ENCODE peak calls at places on chromosomes 1 and 21, in six cellular contexts. One of them, this sample, is unnamed.

GRCh38 chr1:119286587-119287181 is 81.9 kb upstream of the HAO2 start:
- DNase-seq in body of pancreas: no peak
- DNase-seq in sigmoid colon: no peak
- DNase-seq in HCT116: peak
- DNase-seq in ovary: no peak
- DNase-seq in A549: peak
- DNase-seq in this sample: peak

GRCh38 chr1:217230412-217230811 is 400.5 kb downstream of the GPATCH2 start:
- DNase-seq in body of pancreas: no peak
- DNase-seq in sigmoid colon: no peak
- DNase-seq in HCT116: no peak
- DNase-seq in ovary: no peak
- DNase-seq in A549: no peak
- DNase-seq in this sample: no peak

GRCh38 chr1:173255214-173255813 is 48.2 kb upstream of the TNFSF4 start:
- DNase-seq in body of pancreas: no peak
- DNase-seq in sigmoid colon: no peak
- DNase-seq in HCT116: peak
- DNase-seq in ovary: no peak
- DNase-seq in A549: peak
- DNase-seq in this sample: peak

GRCh38 chr1:153933955-153934354 is 11.2 kb upstream of the GATAD2B start:
- DNase-seq in body of pancreas: no peak
- DNase-seq in sigmoid colon: peak
- DNase-seq in HCT116: no peak
- DNase-seq in ovary: no peak
- DNase-seq in A549: no peak
- DNase-seq in this sample: no peak

GRCh38 chr21:45130324-45130774 is 56.0 kb downstream of the ADARB1 start:
- DNase-seq in body of pancreas: no peak
- DNase-seq in sigmoid colon: peak
- DNase-seq in HCT116: no peak
- DNase-seq in ovary: peak
- DNase-seq in A549: peak
- DNase-seq in this sample: no peak

GRCh38 chr21:44529503-44530125 is 10.4 kb downstream of the KRTAP10-1 start:
- DNase-seq in body of pancreas: peak
- DNase-seq in sigmoid colon: peak
- DNase-seq in HCT116: no peak
- DNase-seq in ovary: no peak
- DNase-seq in A549: no peak
- DNase-seq in this sample: no peak

GRCh38 chr1:54800899-54801759 is at the start of gene TTC22:
- DNase-seq in body of pancreas: peak
- DNase-seq in sigmoid colon: peak
- DNase-seq in HCT116: peak
- DNase-seq in ovary: no peak
- DNase-seq in A549: no peak
- DNase-seq in this sample: peak

GRCh38 chr1:230581446-230582079 is 60.7 kb upstream of the COG2 start:
- DNase-seq in body of pancreas: no peak
- DNase-seq in sigmoid colon: no peak
- DNase-seq in HCT116: no peak
- DNase-seq in ovary: no peak
- DNase-seq in A549: peak
- DNase-seq in this sample: peak

GRCh38 chr1:27600500-27601175 is 3.3 kb downstream of the AHDC1 start:
- DNase-seq in body of pancreas: no peak
- DNase-seq in sigmoid colon: no peak
- DNase-seq in HCT116: no peak
- DNase-seq in ovary: no peak
- DNase-seq in A549: no peak
- DNase-seq in this sample: no peak

GRCh38 chr1:100671604-100672003 is 47.9 kb upstream of the VCAM1 start:
- DNase-seq in body of pancreas: no peak
- DNase-seq in sigmoid colon: no peak
- DNase-seq in HCT116: no peak
- DNase-seq in ovary: no peak
- DNase-seq in A549: no peak
- DNase-seq in this sample: no peak

GRCh38 chr1:207649204-207649753 is 4.3 kb downstream of the CR1L start:
- DNase-seq in body of pancreas: no peak
- DNase-seq in sigmoid colon: no peak
- DNase-seq in HCT116: no peak
- DNase-seq in ovary: no peak
- DNase-seq in A549: no peak
- DNase-seq in this sample: no peak

GRCh38 chr1:91781371-91781825 is 104.6 kb downstream of the TGFBR3 start:
- DNase-seq in body of pancreas: no peak
- DNase-seq in sigmoid colon: no peak
- DNase-seq in HCT116: no peak
- DNase-seq in ovary: no peak
- DNase-seq in A549: no peak
- DNase-seq in this sample: no peak

GRCh38 chr21:32770514-32771133 is 931 bp downstream of the PAXBP1 start:
- DNase-seq in body of pancreas: no peak
- DNase-seq in sigmoid colon: no peak
- DNase-seq in HCT116: no peak
- DNase-seq in ovary: peak
- DNase-seq in A549: no peak
- DNase-seq in this sample: no peak

GRCh38 chr1:31101147-31101502 is 35.6 kb upstream of the PUM1 start:
- DNase-seq in body of pancreas: peak
- DNase-seq in sigmoid colon: no peak
- DNase-seq in HCT116: no peak
- DNase-seq in ovary: peak
- DNase-seq in A549: no peak
- DNase-seq in this sample: no peak

GRCh38 chr1:210598135-210598652 is 269.5 kb downstream of the HHAT start:
- DNase-seq in body of pancreas: peak
- DNase-seq in sigmoid colon: peak
- DNase-seq in HCT116: no peak
- DNase-seq in ovary: no peak
- DNase-seq in A549: peak
- DNase-seq in this sample: no peak

GRCh38 chr1:9291914-9292360 is 757 bp upstream of the SPSB1 start:
- DNase-seq in body of pancreas: peak
- DNase-seq in sigmoid colon: peak
- DNase-seq in HCT116: no peak
- DNase-seq in ovary: peak
- DNase-seq in A549: no peak
- DNase-seq in this sample: peak

GRCh38 chr1:8197493-8198282 is 120.2 kb upstream of the SLC45A1 start:
- DNase-seq in body of pancreas: peak
- DNase-seq in sigmoid colon: peak
- DNase-seq in HCT116: peak
- DNase-seq in ovary: peak
- DNase-seq in A549: peak
- DNase-seq in this sample: no peak
- TF ChIP-seq POLR2A in body of pancreas: no peak
- TF ChIP-seq POLR2A in sigmoid colon: no peak
- TF ChIP-seq POLR2A in HCT116: peak
- TF ChIP-seq POLR2A in ovary: no peak
- TF ChIP-seq POLR2A in A549: no peak
- TF ChIP-seq POLR2A in this sample: no peak

GRCh38 chr21:41865002-41865777 is 14.0 kb downstream of the PRDM15 start:
- DNase-seq in body of pancreas: no peak
- DNase-seq in sigmoid colon: no peak
- DNase-seq in HCT116: no peak
- DNase-seq in ovary: no peak
- DNase-seq in A549: no peak
- DNase-seq in this sample: no peak
- TF ChIP-seq POLR2A in body of pancreas: no peak
- TF ChIP-seq POLR2A in sigmoid colon: no peak
- TF ChIP-seq POLR2A in HCT116: no peak
- TF ChIP-seq POLR2A in ovary: no peak
- TF ChIP-seq POLR2A in A549: no peak
- TF ChIP-seq POLR2A in this sample: no peak

DNA sequence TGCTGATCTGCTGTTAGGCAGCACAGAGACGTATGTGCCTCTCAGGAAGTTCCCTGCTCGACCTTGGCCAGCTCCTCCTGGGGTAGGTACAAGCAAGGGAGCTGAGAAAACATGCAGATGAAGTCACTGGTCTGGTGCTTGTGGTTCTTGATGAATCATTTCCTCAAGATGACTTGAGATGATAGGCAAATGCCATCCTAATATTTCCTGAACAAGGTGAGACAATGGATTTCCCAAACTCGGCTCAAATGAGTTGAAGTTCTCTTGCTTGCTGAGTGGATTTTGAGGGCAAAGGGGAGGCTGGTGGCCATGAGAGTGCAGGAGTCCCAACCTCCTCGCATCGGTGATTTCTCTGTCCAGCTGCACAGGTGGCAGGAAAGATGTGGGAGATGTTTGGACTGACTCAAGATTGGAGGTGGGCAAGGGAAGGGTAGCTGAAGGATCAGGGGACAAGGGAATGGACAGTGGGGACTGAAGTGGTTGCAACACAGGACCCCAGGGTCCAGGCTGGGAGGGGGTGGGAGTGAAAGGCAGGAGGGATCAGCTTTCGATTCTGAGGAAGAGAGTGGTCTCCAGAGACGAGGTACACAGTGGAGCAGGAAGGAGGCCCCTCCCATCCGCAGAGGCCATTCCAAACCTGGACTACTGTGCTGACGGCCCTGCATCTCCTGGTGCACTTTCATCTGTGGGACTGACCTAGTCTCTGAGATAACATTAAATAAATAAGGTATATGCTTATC is 63.9 kb downstream of the CAPN2 start:
- DNase-seq in body of pancreas: peak
- DNase-seq in sigmoid colon: peak
- DNase-seq in HCT116: peak
- DNase-seq in ovary: no peak
- DNase-seq in A549: no peak
- DNase-seq in this sample: peak
- TF ChIP-seq POLR2A in body of pancreas: no peak
- TF ChIP-seq POLR2A in sigmoid colon: no peak
- TF ChIP-seq POLR2A in HCT116: no peak
- TF ChIP-seq POLR2A in ovary: no peak
- TF ChIP-seq POLR2A in A549: no peak
- TF ChIP-seq POLR2A in this sample: no peak

DNA sequence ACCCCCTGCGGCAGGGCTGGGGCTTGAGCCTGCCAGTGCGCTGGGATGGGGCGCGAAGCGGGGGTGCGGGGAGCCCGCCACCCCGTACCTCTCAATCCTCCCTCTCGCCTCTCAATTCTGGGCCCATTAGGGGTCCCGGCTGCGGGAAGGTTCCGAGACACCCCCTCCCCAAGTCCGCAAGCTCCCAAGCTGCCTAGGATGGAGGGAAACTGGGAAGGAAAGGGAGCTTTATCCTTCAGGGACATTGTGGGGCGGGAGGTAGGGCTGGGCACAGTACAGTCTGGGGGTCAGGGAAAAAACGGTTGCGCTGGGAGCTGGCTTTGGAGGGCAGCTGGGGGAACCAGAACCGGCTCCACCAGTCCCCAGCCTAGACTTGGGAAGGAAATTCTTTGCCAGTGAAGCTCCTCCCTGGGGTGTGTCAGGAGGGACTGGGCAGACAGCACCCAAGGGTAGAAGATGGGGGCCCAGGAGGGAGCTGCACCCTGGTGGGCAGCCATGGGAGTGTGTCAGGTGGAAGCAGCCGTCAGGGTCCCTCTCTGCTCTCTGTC is 904 bp downstream of the GJB3 start:
- DNase-seq in body of pancreas: no peak
- DNase-seq in sigmoid colon: peak
- DNase-seq in HCT116: no peak
- DNase-seq in ovary: no peak
- DNase-seq in A549: no peak
- DNase-seq in this sample: no peak
- TF ChIP-seq POLR2A in body of pancreas: no peak
- TF ChIP-seq POLR2A in sigmoid colon: peak
- TF ChIP-seq POLR2A in HCT116: no peak
- TF ChIP-seq POLR2A in ovary: no peak
- TF ChIP-seq POLR2A in A549: no peak
- TF ChIP-seq POLR2A in this sample: no peak

DNA sequence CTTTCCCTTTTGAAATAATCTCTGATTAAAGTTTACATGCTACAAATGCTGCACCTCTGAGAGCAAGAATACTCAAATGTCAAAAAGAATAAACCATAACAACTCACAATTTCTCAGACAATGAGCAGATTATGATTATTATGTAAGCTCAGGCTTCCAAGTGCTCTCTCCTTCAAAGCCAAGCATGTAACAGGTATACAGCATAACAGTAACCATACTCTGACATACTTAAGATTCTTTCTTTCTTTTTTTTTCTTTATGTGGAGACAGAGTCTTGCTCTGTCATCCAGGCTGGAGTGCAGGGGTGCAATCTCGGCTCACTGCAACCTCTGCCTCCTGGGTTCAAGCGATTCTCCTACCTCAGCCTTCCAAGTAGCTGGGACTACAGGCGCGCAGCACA is 155.4 kb downstream of the EIF4G3 start:
- DNase-seq in body of pancreas: no peak
- DNase-seq in sigmoid colon: no peak
- DNase-seq in HCT116: no peak
- DNase-seq in ovary: no peak
- DNase-seq in A549: no peak
- DNase-seq in this sample: peak
- TF ChIP-seq POLR2A in body of pancreas: no peak
- TF ChIP-seq POLR2A in sigmoid colon: no peak
- TF ChIP-seq POLR2A in HCT116: no peak
- TF ChIP-seq POLR2A in ovary: no peak
- TF ChIP-seq POLR2A in A549: no peak
- TF ChIP-seq POLR2A in this sample: no peak

DNA sequence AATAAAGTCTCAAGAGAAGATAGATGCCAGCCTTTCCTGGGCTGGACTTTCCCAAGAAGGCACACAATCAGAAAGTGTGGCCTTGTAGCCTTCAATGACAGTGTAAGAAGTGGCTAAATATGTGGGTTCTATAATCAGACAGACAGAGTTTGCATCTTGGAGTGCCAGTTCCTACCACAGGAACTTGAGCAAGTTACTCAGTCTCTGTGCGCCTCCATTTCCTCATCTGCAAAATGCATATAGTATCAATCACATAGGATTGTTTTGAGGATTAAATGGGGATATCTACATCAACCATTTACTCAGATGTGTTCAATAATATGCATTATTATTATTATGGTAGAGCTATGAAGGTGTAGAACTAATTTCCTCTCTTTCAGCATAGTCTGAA is 176.8 kb upstream of the PTBP2 start:
- DNase-seq in body of pancreas: no peak
- DNase-seq in sigmoid colon: no peak
- DNase-seq in HCT116: no peak
- DNase-seq in ovary: no peak
- DNase-seq in A549: no peak
- DNase-seq in this sample: no peak
- TF ChIP-seq POLR2A in body of pancreas: no peak
- TF ChIP-seq POLR2A in sigmoid colon: no peak
- TF ChIP-seq POLR2A in HCT116: no peak
- TF ChIP-seq POLR2A in ovary: no peak
- TF ChIP-seq POLR2A in A549: no peak
- TF ChIP-seq POLR2A in this sample: no peak

This sample was measured in erythroblast.